ENCODE peak calls at places on chromosome 1, in four cellular contexts. F, N, S and L are unnamed samples.

GRCh38 chr1:33300673-33301072 is 20.2 kb downstream of the A3GALT2 start:
- DNase-seq in S (no peak), N (peak), F (peak), L (no peak)

GRCh38 chr1:17128361-17128760 is 9.1 kb upstream of the PADI2 start:
- DNase-seq in S (no peak), F (peak), N (peak), L (no peak)

GRCh38 chr1:241614144-241614543 is 26.0 kb downstream of the CHML start:
- DNase-seq in F (no peak), S (no peak), N (no peak), L (no peak)

GRCh38 chr1:243598433-243598832 is 251.6 kb downstream of the AKT3 start:
- DNase-seq in N (peak), S (no peak), F (peak), L (no peak)

GRCh38 chr1:243693764-243694163 is 156.3 kb downstream of the AKT3 start:
- DNase-seq in F (no peak), S (no peak), N (no peak), L (no peak)

GRCh38 chr1:10617318-10617717 is 142.6 kb downstream of the PEX14 start:
- DNase-seq in N (no peak), S (no peak), F (no peak), L (no peak)

GRCh38 chr1:70745199-70745598 is 302.4 kb downstream of the PTGER3 start:
- DNase-seq in F (peak), N (no peak), S (no peak), L (peak)

GRCh38 chr1:10980841-10981727 is 31.4 kb upstream of the TARDBP start:
- DNase-seq in S (no peak), N (peak), F (peak), L (no peak)

GRCh38 chr1:212261361-212261929 is 23.8 kb upstream of the PPP2R5A start:
- DNase-seq in S (no peak), F (no peak), N (no peak), L (no peak)

GRCh38 chr1:6599141-6599975 is 3.3 kb downstream of the KLHL21 start:
- DNase-seq in F (no peak), S (peak), N (peak), L (no peak)

GRCh38 chr1:148318123-148318899 is 164.8 kb downstream of the PPIAL4G start:
- DNase-seq in F (peak), N (no peak), S (peak), L (peak)